ENCODE peak calls at places on chromosomes 16 and 17, in four cellular contexts. G is fibroblast of the aortic adventitia, F is transverse colon, Y is DMS79. E is an unnamed sample.
A peak's percentile ranks its signal among the peaks of the same experiment; 100 is the strongest.

GRCh38 chr17:38464251-38464722 is 36.0 kb downstream of the ARHGAP23 start:
- DNase-seq in G (no peak), F (no peak), Y (no peak), E (peak; percentile 49)

GRCh38 chr16:85415196-85415988 is 197.7 kb upstream of the GSE1 start:
- DNase-seq in G (no peak), F (peak; percentile 9), Y (no peak), E (no peak)

GRCh38 chr16:27386674-27387073 is 15.3 kb upstream of the IL21R start:
- DNase-seq in G (no peak), F (no peak), Y (no peak), E (no peak)

GRCh38 chr16:20897253-20897896 is 2.8 kb downstream of the DCUN1D3 start:
- DNase-seq in G (peak; percentile 71), F (no peak), Y (no peak), E (peak; percentile 80)

GRCh38 chr17:4142107-4142900 is 526 bp downstream of the ZZEF1 start:
- DNase-seq in G (no peak), F (peak; percentile 36), Y (no peak), E (no peak)

GRCh38 chr16:13956635-13957196 is 36.8 kb downstream of the ERCC4 start:
- DNase-seq in G (no peak), F (no peak), Y (no peak), E (no peak)

GRCh38 chr17:7572588-7573323 is 6.7 kb upstream of the CD68 start:
- DNase-seq in G (peak; percentile 99), F (peak; percentile 100), Y (peak; percentile 98), E (peak; percentile 99)

GRCh38 chr17:7835818-7836595 is 2.0 kb downstream of the KDM6B start:
- DNase-seq in G (peak; percentile 76), F (peak; percentile 81), Y (peak; percentile 58), E (peak; percentile 49)

GRCh38 chr16:73337371-73337770 is 289.4 kb upstream of the ZFHX3 start:
- DNase-seq in G (no peak), F (no peak), Y (no peak), E (no peak)

GRCh38 chr16:82801361-82801760 is 174.6 kb downstream of the CDH13 start:
- DNase-seq in G (no peak), F (no peak), Y (no peak), E (peak; percentile 82)

GRCh38 chr17:15475620-15476354 is 8.4 kb upstream of the CDRT4 start:
- DNase-seq in G (peak; percentile 81), F (no peak), Y (no peak), E (peak; percentile 80)

GRCh38 chr17:59380474-59380873 is 49.0 kb downstream of the YPEL2 start:
- DNase-seq in G (no peak), F (no peak), Y (no peak), E (no peak)

GRCh38 chr16:85395207-85395912 is 217.8 kb upstream of the GSE1 start:
- DNase-seq in G (peak; percentile 98), F (peak; percentile 67), Y (peak; percentile 54), E (peak; percentile 99)

GRCh38 chr16:48441106-48441505 is 55.9 kb upstream of the SIAH1 start:
- DNase-seq in G (no peak), F (no peak), Y (no peak), E (no peak)

GRCh38 chr16:58236231-58236690 is 38.4 kb upstream of the CSNK2A2 start:
- DNase-seq in G (peak; percentile 54), F (peak; percentile 78), Y (peak; percentile 33), E (peak; percentile 58)

GRCh38 chr16:79265701-79266100 is 334.8 kb downstream of the MAF start:
- DNase-seq in G (no peak), F (no peak), Y (no peak), E (no peak)